ENCODE peak calls at places on chromosomes 11 and 22, in ten cellular contexts. One of them, this sample, is unnamed.

GRCh38 chr22:19126309-19126666 is 4.1 kb upstream of the DGCR2 start:
- DNase-seq in posterior vena cava: no peak
- DNase-seq in iris pigment epithelial cell: no peak
- DNase-seq in amniotic stem cell: no peak
- DNase-seq in nucleus accumbens: no peak
- DNase-seq in COR-L47: no peak
- DNase-seq in bronchial epithelial cell: no peak
- DNase-seq in H9: no peak
- DNase-seq in M059J: no peak
- DNase-seq in activated effector memory CD4-positive, alpha-beta T cell treated with anti-CD3 and anti-CD28 coated beads, Interleukin-2, amount 50 U/mL, for 16 hours: no peak
- DNase-seq in this sample: no peak

GRCh38 chr11:73866095-73866579 is 10.5 kb downstream of the COA4 start:
- DNase-seq in posterior vena cava: no peak
- DNase-seq in iris pigment epithelial cell: peak; percentile 41
- DNase-seq in amniotic stem cell: no peak
- DNase-seq in nucleus accumbens: no peak
- DNase-seq in COR-L47: no peak
- DNase-seq in bronchial epithelial cell: no peak
- DNase-seq in H9: no peak
- DNase-seq in M059J: no peak
- DNase-seq in activated effector memory CD4-positive, alpha-beta T cell treated with anti-CD3 and anti-CD28 coated beads, Interleukin-2, amount 50 U/mL, for 16 hours: no peak
- DNase-seq in this sample: no peak

GRCh38 chr11:68044145-68044813 is 5.5 kb downstream of the TCIRG1 start:
- DNase-seq in posterior vena cava: no peak
- DNase-seq in iris pigment epithelial cell: no peak
- DNase-seq in amniotic stem cell: no peak
- DNase-seq in nucleus accumbens: no peak
- DNase-seq in COR-L47: no peak
- DNase-seq in bronchial epithelial cell: no peak
- DNase-seq in H9: peak; percentile 54
- DNase-seq in M059J: no peak
- DNase-seq in activated effector memory CD4-positive, alpha-beta T cell treated with anti-CD3 and anti-CD28 coated beads, Interleukin-2, amount 50 U/mL, for 16 hours: no peak
- DNase-seq in this sample: peak; percentile 53

GRCh38 chr11:32198053-32198452 is 107.2 kb downstream of the RCN1 start:
- DNase-seq in posterior vena cava: no peak
- DNase-seq in iris pigment epithelial cell: no peak
- DNase-seq in amniotic stem cell: no peak
- DNase-seq in nucleus accumbens: no peak
- DNase-seq in COR-L47: no peak
- DNase-seq in bronchial epithelial cell: no peak
- DNase-seq in H9: no peak
- DNase-seq in M059J: no peak
- DNase-seq in activated effector memory CD4-positive, alpha-beta T cell treated with anti-CD3 and anti-CD28 coated beads, Interleukin-2, amount 50 U/mL, for 16 hours: no peak
- DNase-seq in this sample: no peak

GRCh38 chr22:24005201-24005600 is at the start of gene GSTT4:
- DNase-seq in posterior vena cava: no peak
- DNase-seq in iris pigment epithelial cell: no peak
- DNase-seq in amniotic stem cell: no peak
- DNase-seq in nucleus accumbens: no peak
- DNase-seq in COR-L47: no peak
- DNase-seq in bronchial epithelial cell: no peak
- DNase-seq in H9: no peak
- DNase-seq in M059J: no peak
- DNase-seq in activated effector memory CD4-positive, alpha-beta T cell treated with anti-CD3 and anti-CD28 coated beads, Interleukin-2, amount 50 U/mL, for 16 hours: no peak
- DNase-seq in this sample: no peak

GRCh38 chr11:129210831-129211181 is 18.7 kb upstream of the ARHGAP32 start:
- DNase-seq in posterior vena cava: no peak
- DNase-seq in iris pigment epithelial cell: no peak
- DNase-seq in amniotic stem cell: no peak
- DNase-seq in nucleus accumbens: no peak
- DNase-seq in COR-L47: no peak
- DNase-seq in bronchial epithelial cell: no peak
- DNase-seq in H9: no peak
- DNase-seq in M059J: no peak
- DNase-seq in activated effector memory CD4-positive, alpha-beta T cell treated with anti-CD3 and anti-CD28 coated beads, Interleukin-2, amount 50 U/mL, for 16 hours: no peak
- DNase-seq in this sample: no peak

GRCh38 chr11:100220801-100221200 is 466.3 kb upstream of the ARHGAP42 start:
- DNase-seq in posterior vena cava: no peak
- DNase-seq in iris pigment epithelial cell: no peak
- DNase-seq in amniotic stem cell: no peak
- DNase-seq in nucleus accumbens: no peak
- DNase-seq in COR-L47: no peak
- DNase-seq in bronchial epithelial cell: no peak
- DNase-seq in H9: no peak
- DNase-seq in M059J: no peak
- DNase-seq in activated effector memory CD4-positive, alpha-beta T cell treated with anti-CD3 and anti-CD28 coated beads, Interleukin-2, amount 50 U/mL, for 16 hours: no peak
- DNase-seq in this sample: no peak

GRCh38 chr11:115869780-115870431 is 365.7 kb upstream of the CADM1 start:
- DNase-seq in posterior vena cava: no peak
- DNase-seq in iris pigment epithelial cell: peak; percentile 3
- DNase-seq in amniotic stem cell: no peak
- DNase-seq in nucleus accumbens: no peak
- DNase-seq in COR-L47: peak; percentile 27
- DNase-seq in bronchial epithelial cell: peak; percentile 33
- DNase-seq in H9: peak; percentile 73
- DNase-seq in M059J: peak; percentile 41
- DNase-seq in activated effector memory CD4-positive, alpha-beta T cell treated with anti-CD3 and anti-CD28 coated beads, Interleukin-2, amount 50 U/mL, for 16 hours: no peak
- DNase-seq in this sample: no peak

GRCh38 chr11:108009497-108010360 is 1.0 kb downstream of the CUL5 start:
- DNase-seq in posterior vena cava: peak; percentile 85
- DNase-seq in iris pigment epithelial cell: peak; percentile 10
- DNase-seq in amniotic stem cell: no peak
- DNase-seq in nucleus accumbens: no peak
- DNase-seq in COR-L47: no peak
- DNase-seq in bronchial epithelial cell: peak; percentile 21
- DNase-seq in H9: no peak
- DNase-seq in M059J: peak; percentile 25
- DNase-seq in activated effector memory CD4-positive, alpha-beta T cell treated with anti-CD3 and anti-CD28 coated beads, Interleukin-2, amount 50 U/mL, for 16 hours: peak; percentile 64
- DNase-seq in this sample: no peak

GRCh38 chr11:127627629-127628462 is 627.3 kb upstream of the KIRREL3 start:
- DNase-seq in posterior vena cava: no peak
- DNase-seq in iris pigment epithelial cell: no peak
- DNase-seq in amniotic stem cell: no peak
- DNase-seq in nucleus accumbens: no peak
- DNase-seq in COR-L47: peak; percentile 96
- DNase-seq in bronchial epithelial cell: peak; percentile 7
- DNase-seq in H9: no peak
- DNase-seq in M059J: peak; percentile 56
- DNase-seq in activated effector memory CD4-positive, alpha-beta T cell treated with anti-CD3 and anti-CD28 coated beads, Interleukin-2, amount 50 U/mL, for 16 hours: no peak
- DNase-seq in this sample: peak; percentile 47

GRCh38 chr22:22786301-22787115 is 101.1 kb upstream of the IGLL5 start:
- DNase-seq in posterior vena cava: no peak
- DNase-seq in iris pigment epithelial cell: no peak
- DNase-seq in amniotic stem cell: no peak
- DNase-seq in nucleus accumbens: no peak
- DNase-seq in COR-L47: peak; percentile 81
- DNase-seq in bronchial epithelial cell: no peak
- DNase-seq in H9: no peak
- DNase-seq in M059J: no peak
- DNase-seq in activated effector memory CD4-positive, alpha-beta T cell treated with anti-CD3 and anti-CD28 coated beads, Interleukin-2, amount 50 U/mL, for 16 hours: no peak
- DNase-seq in this sample: no peak

GRCh38 chr11:7688238-7688826 is 15.0 kb upstream of the CYB5R2 start:
- DNase-seq in posterior vena cava: no peak
- DNase-seq in iris pigment epithelial cell: peak; percentile 39
- DNase-seq in amniotic stem cell: no peak
- DNase-seq in nucleus accumbens: no peak
- DNase-seq in COR-L47: no peak
- DNase-seq in bronchial epithelial cell: peak; percentile 27
- DNase-seq in H9: no peak
- DNase-seq in M059J: peak; percentile 21
- DNase-seq in activated effector memory CD4-positive, alpha-beta T cell treated with anti-CD3 and anti-CD28 coated beads, Interleukin-2, amount 50 U/mL, for 16 hours: no peak
- DNase-seq in this sample: no peak

GRCh38 chr11:9203715-9204311 is 61.3 kb downstream of the DENND5A start:
- DNase-seq in posterior vena cava: no peak
- DNase-seq in iris pigment epithelial cell: no peak
- DNase-seq in amniotic stem cell: no peak
- DNase-seq in nucleus accumbens: peak; percentile 31
- DNase-seq in COR-L47: no peak
- DNase-seq in bronchial epithelial cell: no peak
- DNase-seq in H9: peak; percentile 41
- DNase-seq in M059J: no peak
- DNase-seq in activated effector memory CD4-positive, alpha-beta T cell treated with anti-CD3 and anti-CD28 coated beads, Interleukin-2, amount 50 U/mL, for 16 hours: no peak
- DNase-seq in this sample: no peak

GRCh38 chr11:7442588-7443215 is 42.6 kb upstream of the OLFML1 start:
- DNase-seq in posterior vena cava: peak; percentile 89
- DNase-seq in iris pigment epithelial cell: peak; percentile 41
- DNase-seq in amniotic stem cell: peak; percentile 23
- DNase-seq in nucleus accumbens: peak; percentile 46
- DNase-seq in COR-L47: no peak
- DNase-seq in bronchial epithelial cell: peak; percentile 56
- DNase-seq in H9: peak; percentile 75
- DNase-seq in M059J: peak; percentile 58
- DNase-seq in activated effector memory CD4-positive, alpha-beta T cell treated with anti-CD3 and anti-CD28 coated beads, Interleukin-2, amount 50 U/mL, for 16 hours: peak; percentile 88
- DNase-seq in this sample: no peak